ENCODE peak calls at places on chromosome X, in seven cellular contexts. A, M, E, I, V, N and H are unnamed samples.

GRCh38 chrX:132671229-132671641 is 182.4 kb upstream of the MBNL3 start:
- DNase-seq in I (no peak), M (no peak), V (peak), A (no peak), N (no peak), E (no peak), H (no peak)

GRCh38 chrX:31423575-31424284 is 351.9 kb upstream of the FTHL17 start:
- DNase-seq in A (peak), M (peak), E (no peak), I (peak), N (no peak), V (peak), H (peak)

GRCh38 chrX:124440674-124441073 is 94.3 kb downstream of the SH2D1A start:
- DNase-seq in A (no peak), I (no peak), N (no peak), V (no peak), E (no peak), M (no peak), H (no peak)

GRCh38 chrX:70324326-70324725 is 34.4 kb downstream of the KIF4A start:
- DNase-seq in E (no peak), N (no peak), I (no peak), V (no peak), M (no peak), A (no peak), H (no peak)

GRCh38 chrX:9899640-9900075 is 67.5 kb upstream of the CLDN34 start:
- DNase-seq in I (peak), M (no peak), N (no peak), E (no peak), V (peak), A (no peak), H (peak)

GRCh38 chrX:11864171-11864570 is 106.1 kb downstream of the MSL3 start:
- DNase-seq in I (no peak), M (no peak), N (no peak), A (no peak), V (no peak), E (no peak), H (peak)

GRCh38 chrX:106069048-106069447 is 30.5 kb upstream of the SERPINA7 start:
- DNase-seq in A (no peak), E (no peak), N (no peak), I (no peak), V (no peak), M (no peak), H (no peak)

GRCh38 chrX:149151805-149152757 is 353.0 kb downstream of the IDS start:
- DNase-seq in N (no peak), V (peak), I (peak), M (no peak), A (peak), E (no peak), H (no peak)

GRCh38 chrX:153395613-153396319 is 5.4 kb downstream of the PNMA6E start:
- DNase-seq in N (no peak), M (no peak), V (no peak), E (no peak), I (no peak), A (no peak), H (no peak)